ENCODE peak calls at places on chromosome 20, in ten cellular contexts. P is HFF-Myc, M is nephron progenitor cell, Z is choroid plexus epithelial cell, N is hepatocyte, W is bronchial epithelial cell, I is uterus, Y is A549, H is lower lobe of right lung, U is pancreas. C is an unnamed sample.

GRCh38 chr20:6411651-6412050 is 288.8 kb upstream of the FERMT1 start:
- DNase-seq in Y (no peak), W (no peak), I (no peak), N (no peak), P (no peak), U (no peak), H (no peak), Z (no peak), M (no peak), C (no peak)

GRCh38 chr20:57429579-57430202 is 38.5 kb downstream of the RBM38 start:
- DNase-seq in N (no peak), Y (peak; percentile 44), Z (no peak), H (peak; percentile 29), P (no peak), I (no peak), M (no peak), U (peak; percentile 2), W (peak; percentile 82), C (no peak)

GRCh38 chr20:21436186-21436585 is 38.9 kb upstream of the NKX2-4 start:
- DNase-seq in W (peak; percentile 94), N (no peak), H (no peak), U (no peak), Y (peak; percentile 17), M (no peak), P (no peak), Z (peak; percentile 83), I (no peak), C (no peak)

GRCh38 chr20:18164356-18164755 is 26.7 kb downstream of the KAT14 start:
- DNase-seq in U (no peak), W (peak; percentile 90), Z (peak; percentile 5), P (no peak), I (no peak), Y (no peak), N (no peak), H (no peak), M (no peak), C (no peak)

GRCh38 chr20:63858393-63859165 is 2.7 kb upstream of the ABHD16B start:
- DNase-seq in W (no peak), N (no peak), Y (no peak), H (no peak), U (no peak), M (peak; percentile 67), I (peak; percentile 53), P (no peak), Z (peak; percentile 94), C (peak; percentile 67)

GRCh38 chr20:6828794-6829423 is 61.4 kb downstream of the BMP2 start:
- DNase-seq in H (peak; percentile 50), W (peak; percentile 71), Z (peak; percentile 81), N (peak; percentile 87), P (peak; percentile 52), M (peak; percentile 76), Y (peak; percentile 63), I (peak; percentile 16), U (no peak), C (peak; percentile 85)

GRCh38 chr20:56776345-56776744 is 147.2 kb downstream of the TFAP2C start:
- DNase-seq in P (no peak), I (no peak), Z (no peak), N (no peak), U (no peak), W (no peak), M (no peak), H (no peak), Y (no peak), C (no peak)

GRCh38 chr20:35619196-35620095 is 3.8 kb downstream of the SPAG4 start:
- DNase-seq in H (peak; percentile 83), I (peak; percentile 84), W (peak; percentile 84), M (peak; percentile 87), Y (peak; percentile 89), N (peak; percentile 90), U (peak; percentile 93), Z (peak; percentile 83), P (peak; percentile 45), C (peak; percentile 93)

GRCh38 chr20:62229667-62230066 is 8.7 kb upstream of the OSBPL2 start:
- DNase-seq in Y (no peak), Z (no peak), H (no peak), I (no peak), N (no peak), M (no peak), P (no peak), W (no peak), U (no peak), C (no peak)

GRCh38 chr20:58096880-58097813 is 131.3 kb downstream of the ANKRD60 start:
- DNase-seq in Y (no peak), N (no peak), W (no peak), H (no peak), M (no peak), I (no peak), U (no peak), P (no peak), Z (no peak), C (no peak)

GRCh38 chr20:21099653-21100589 is 6.2 kb downstream of the LINC00237 start:
- DNase-seq in P (no peak), H (peak; percentile 80), M (peak; percentile 52), Z (no peak), I (no peak), U (peak; percentile 65), Y (peak; percentile 24), W (no peak), N (peak; percentile 19), C (peak; percentile 53)

DNA sequence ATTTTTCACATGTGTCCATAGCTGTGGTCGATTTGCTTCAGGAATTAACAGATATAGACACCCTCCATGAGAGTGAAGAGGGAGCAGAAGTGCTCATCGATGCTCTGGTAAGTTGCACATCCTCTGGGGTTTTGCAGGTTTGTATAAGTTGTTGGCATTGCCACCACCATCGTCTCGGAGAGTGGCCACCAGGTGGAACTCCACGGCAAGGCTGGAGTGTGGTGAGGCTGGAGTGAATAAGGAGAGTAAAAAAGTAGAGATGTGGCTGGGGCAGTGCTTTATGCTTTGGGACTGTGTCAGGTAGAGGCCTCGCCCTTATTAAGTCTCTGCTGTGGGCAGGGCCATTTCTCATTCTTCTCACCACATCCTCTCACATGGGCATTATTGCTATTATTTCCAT is 63.7 kb downstream of the CTNNBL1 start:
- DNase-seq in P (no peak), I (no peak), Y (no peak), H (no peak), Z (no peak), N (no peak), U (no peak), M (no peak), W (no peak), C (peak; percentile 16)
- TF ChIP-seq CTCF in P (peak; percentile 7), I (no peak), Y (no peak), H (no peak), Z (peak; percentile 33), N (no peak), U (no peak), M (no peak), W (peak; percentile 20), C (no peak)

DNA sequence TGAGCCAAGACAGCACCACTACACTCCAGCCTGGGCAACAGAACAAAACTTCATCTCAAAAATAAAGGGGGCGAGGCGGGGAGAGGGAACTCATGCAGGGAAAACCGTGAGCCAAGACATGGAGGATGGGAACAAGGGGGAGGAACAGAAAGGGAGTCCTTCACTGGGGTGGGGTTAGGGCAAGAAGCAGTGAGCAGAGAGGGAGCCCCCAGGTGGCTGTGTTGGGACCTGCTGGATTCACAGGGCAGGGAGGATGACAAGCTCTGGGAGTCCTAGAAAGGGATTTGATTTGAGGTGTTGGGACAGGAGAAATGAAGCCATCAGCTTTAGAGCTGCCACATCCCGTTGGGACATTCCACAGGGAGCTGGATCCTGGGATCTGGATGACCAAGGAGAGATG is 90.6 kb upstream of the TOP1 start:
- DNase-seq in W (no peak), U (no peak), Y (peak; percentile 12), N (no peak), I (no peak), M (no peak), Z (no peak), H (no peak), P (no peak), C (no peak)
- TF ChIP-seq CTCF in W (no peak), U (no peak), Y (no peak), N (no peak), I (no peak), M (no peak), Z (peak; percentile 39), H (no peak), P (peak; percentile 26), C (no peak)

GRCh38 chr20:39106791-39107190 is 144.6 kb downstream of the DHX35 start:
- DNase-seq in W (no peak), M (no peak), Z (no peak), I (no peak), N (no peak), U (no peak), Y (no peak), H (no peak), P (no peak), C (no peak)

GRCh38 chr20:39107741-39108140 is 145.6 kb downstream of the DHX35 start:
- DNase-seq in Y (peak; percentile 27), H (no peak), W (no peak), M (no peak), P (no peak), U (no peak), Z (peak; percentile 12), I (no peak), N (no peak), C (peak; percentile 5)

GRCh38 chr20:39103732-39104131 is 141.6 kb downstream of the DHX35 start:
- DNase-seq in H (no peak), W (no peak), Z (peak; percentile 23), I (no peak), P (no peak), N (no peak), U (no peak), M (no peak), Y (no peak), C (peak; percentile 29)

GRCh38 chr20:39103305-39103704 is 141.2 kb downstream of the DHX35 start:
- DNase-seq in N (no peak), Y (no peak), Z (no peak), H (no peak), I (no peak), P (no peak), W (no peak), U (no peak), M (no peak), C (no peak)

GRCh38 chr20:39105551-39105950 is 143.4 kb downstream of the DHX35 start:
- DNase-seq in Z (no peak), U (no peak), N (no peak), W (no peak), Y (no peak), I (no peak), H (no peak), P (no peak), M (no peak), C (no peak)
- TF ChIP-seq CTCF in Z (no peak), U (no peak), N (no peak), W (no peak), Y (no peak), I (no peak), H (no peak), P (peak; percentile 12), M (no peak), C (no peak)

GRCh38 chr20:1734269-1734858 is 76.8 kb upstream of the SIRPG start:
- DNase-seq in I (no peak), M (no peak), W (peak; percentile 40), Y (peak; percentile 35), U (no peak), H (no peak), P (no peak), N (no peak), Z (peak; percentile 14), C (no peak)
- TF ChIP-seq CTCF in I (no peak), M (no peak), W (peak; percentile 14), Y (peak; percentile 32), U (no peak), H (peak; percentile 30), P (no peak), N (no peak), Z (no peak), C (no peak)

GRCh38 chr20:10671221-10671849 is 2.5 kb downstream of the JAG1 start:
- DNase-seq in I (peak; percentile 86), N (peak; percentile 93), W (peak; percentile 90), U (peak; percentile 88), P (peak; percentile 71), H (peak; percentile 86), Y (peak; percentile 94), M (peak; percentile 62), Z (peak; percentile 95), C (peak; percentile 95)
- TF ChIP-seq CTCF in I (peak; percentile 55), N (peak; percentile 58), W (peak; percentile 79), U (no peak), P (peak; percentile 70), H (peak; percentile 62), Y (peak; percentile 49), M (peak; percentile 28), Z (peak; percentile 83), C (peak; percentile 73)